ENCODE peak calls at places on chromosomes 4 and X, in five cellular contexts. P is GM23248; U is upper lobe of right lung; B is AG04450; M is CD4-positive, alpha-beta memory T cell. H is an unnamed sample.

GRCh38 chr4:59987289-59987688 is 1212.8 kb upstream of the ADGRL3 start:
- DNase-seq in M (no peak), U (no peak), P (no peak), B (no peak), H (no peak)

GRCh38 chr4:166535865-166536264 is 662.8 kb downstream of the TLL1 start:
- DNase-seq in M (no peak), P (no peak), B (no peak), U (no peak), H (no peak)

GRCh38 chr4:82704156-82704555 is 94.4 kb downstream of the SCD5 start:
- DNase-seq in B (no peak), P (peak; percentile 70), M (no peak), U (no peak), H (no peak)

GRCh38 chrX:132077912-132078311 is 49.9 kb downstream of the FRMD7 start:
- DNase-seq in U (no peak), M (no peak), P (no peak), B (no peak), H (no peak)

GRCh38 chrX:15497865-15498264 is 2.7 kb upstream of the BMX start:
- DNase-seq in M (peak; percentile 47), U (no peak), P (peak; percentile 36), B (no peak), H (no peak)

GRCh38 chrX:109856974-109857373 is 123.9 kb upstream of the ACSL4 start:
- DNase-seq in M (peak; percentile 44), P (peak; percentile 51), B (no peak), U (no peak), H (no peak)

GRCh38 chr4:144646523-144647094 is 653 bp downstream of the HHIP start:
- DNase-seq in P (peak; percentile 33), B (no peak), M (no peak), U (no peak), H (no peak)

GRCh38 chr4:1105662-1106061 is 7.7 kb downstream of the RNF212 start:
- DNase-seq in M (no peak), P (no peak), B (no peak), U (no peak), H (no peak)

GRCh38 chr4:7842384-7843279 is 97.0 kb downstream of the AFAP1 start:
- DNase-seq in P (peak; percentile 96), B (peak; percentile 97), M (no peak), U (no peak), H (peak; percentile 31)

GRCh38 chr4:62324215-62324614 is 1124.1 kb downstream of the ADGRL3 start:
- DNase-seq in M (no peak), U (no peak), B (no peak), P (no peak), H (no peak)

GRCh38 chr4:152464030-152464823 is 71.7 kb downstream of the FBXW7 start:
- DNase-seq in B (no peak), P (no peak), M (no peak), U (no peak), H (no peak)

GRCh38 chr4:6298035-6298434 is 28.4 kb downstream of the WFS1 start:
- DNase-seq in B (peak; percentile 10), U (no peak), M (no peak), P (no peak), H (no peak)

GRCh38 chrX:40003071-40003981 is 94.4 kb downstream of the BCOR start:
- DNase-seq in M (no peak), U (no peak), B (no peak), P (no peak), H (no peak)

GRCh38 chr4:1980561-1981041 is 28.2 kb downstream of the NELFA start:
- DNase-seq in U (peak; percentile 26), P (no peak), B (no peak), M (no peak), H (no peak)

GRCh38 chr4:143554728-143555597 is 41.5 kb downstream of the SMARCA5 start:
- DNase-seq in B (no peak), M (no peak), P (no peak), U (no peak), H (no peak)

GRCh38 chrX:2691543-2692220 is 587 bp downstream of the CD99 start:
- DNase-seq in M (no peak), U (peak; percentile 82), P (peak; percentile 81), B (no peak), H (peak; percentile 28)
- H3K27ac ChIP-seq in M (peak overlapping the region; percentile 72), U (peak overlapping the region; percentile 86), P (peak overlapping the region; percentile 81), B (peak overlapping the region; percentile 77), H (peak overlapping the region; percentile 87)

GRCh38 chr4:75727073-75727472 is 2.7 kb downstream of the USO1 start:
- DNase-seq in P (no peak), U (no peak), M (no peak), B (no peak), H (no peak)

GRCh38 chr4:75723802-75724065 is 643 bp upstream of the USO1 start:
- DNase-seq in U (no peak), P (no peak), M (no peak), B (no peak), H (no peak)

GRCh38 chr4:75724867-75725724 is 719 bp downstream of the USO1 start:
- DNase-seq in U (peak; percentile 89), B (peak; percentile 63), M (peak; percentile 30), P (peak; percentile 92), H (peak; percentile 20)

GRCh38 chr4:75724066-75724866 is at the start of gene USO1:
- DNase-seq in M (peak; percentile 99), U (peak; percentile 99), B (peak; percentile 99), P (peak; percentile 99), H (peak; percentile 95)

DNA sequence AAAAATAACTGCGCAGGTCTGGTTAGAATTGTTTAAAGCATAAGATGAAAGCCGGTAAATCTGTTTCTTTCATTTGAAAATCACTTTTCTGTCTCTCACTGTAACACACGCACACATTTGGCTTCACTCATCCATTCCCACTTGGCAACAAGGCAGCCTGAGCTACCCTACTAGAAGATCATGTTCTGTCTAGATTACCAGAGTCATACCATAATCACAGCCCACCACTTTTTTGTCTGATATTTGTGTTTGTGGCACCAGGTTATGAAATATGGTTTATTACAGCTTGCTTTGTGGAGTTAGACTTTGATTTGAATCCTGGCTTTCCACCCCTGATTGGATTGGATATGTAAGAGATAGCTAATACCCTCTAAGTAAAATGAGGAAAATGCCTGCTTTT is 2.2 kb downstream of the USO1 start:
- DNase-seq in U (no peak), B (no peak), M (no peak), P (peak; percentile 47), H (no peak)
- H3K27ac ChIP-seq in U (peak overlapping the region; percentile 48), B (no peak overlapping the region), M (no peak overlapping the region), P (peak overlapping the region; percentile 13), H (peak overlapping the region; percentile 60)

DNA sequence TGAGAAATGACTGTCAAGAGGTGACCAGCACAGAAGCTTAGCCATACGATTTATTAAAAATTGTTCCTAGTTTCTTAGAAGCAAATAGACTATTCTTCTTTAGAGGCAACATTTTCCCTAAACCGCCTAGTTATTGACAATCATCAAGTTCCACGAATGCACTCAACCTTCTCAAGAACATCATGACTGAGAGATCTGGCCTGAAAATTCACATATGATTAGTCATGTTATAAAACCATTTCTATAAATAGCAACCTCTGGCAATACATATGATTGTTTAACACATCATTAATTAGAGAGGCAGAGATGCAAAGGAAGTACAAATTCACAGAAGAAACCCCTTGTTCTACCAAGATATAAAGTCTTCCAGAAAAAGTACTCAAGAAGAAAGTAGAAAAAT is 6.7 kb downstream of the NUP62CL start:
- DNase-seq in B (no peak), P (no peak), U (no peak), M (no peak), H (no peak)
- H3K27ac ChIP-seq in B (no peak overlapping the region), P (no peak overlapping the region), U (no peak overlapping the region), M (no peak overlapping the region), H (no peak overlapping the region)

GRCh38 chr4:119738901-119739300 is 110.3 kb upstream of the PDE5A start:
- DNase-seq in B (no peak), M (no peak), P (no peak), U (no peak), H (no peak)
- H3K27ac ChIP-seq in B (no peak overlapping the region), M (no peak overlapping the region), P (no peak overlapping the region), U (no peak overlapping the region), H (peak overlapping the region; percentile 11)

H was measured in thoracic aorta.